ENCODE peak calls at places on chromosome 21, in nine cellular contexts. V, E, K, D, X, F, T, W and L are unnamed samples.

GRCh38 chr21:29231781-29232548 is 66.8 kb upstream of the BACH1 start:
- DNase-seq in V (no peak), E (no peak), K (no peak), D (no peak), X (no peak), F (no peak), T (no peak), W (no peak), L (no peak)

GRCh38 chr21:41678944-41679343 is 87.9 kb downstream of the RIPK4 start:
- DNase-seq in V (peak), E (peak), K (peak), D (peak), X (peak), F (peak), T (peak), W (peak), L (peak)

GRCh38 chr21:26072891-26073615 is 97.5 kb downstream of the APP start:
- DNase-seq in V (peak), E (no peak), K (no peak), D (peak), X (no peak), F (no peak), T (no peak), W (no peak), L (no peak)

GRCh38 chr21:29433366-29434059 is 134.8 kb downstream of the BACH1 start:
- DNase-seq in V (peak), E (no peak), K (no peak), D (no peak), X (no peak), F (no peak), T (no peak), W (no peak), L (no peak)

GRCh38 chr21:26169061-26169610 is 1.4 kb downstream of the APP start:
- DNase-seq in V (peak), E (no peak), K (no peak), D (peak), X (peak), F (peak), T (peak), W (no peak), L (peak)

GRCh38 chr21:33058468-33059318 is 11.2 kb upstream of the OLIG1 start:
- DNase-seq in V (no peak), E (no peak), K (no peak), D (no peak), X (no peak), F (no peak), T (no peak), W (no peak), L (no peak)

GRCh38 chr21:27722095-27722494 is 755.2 kb upstream of the ADAMTS5 start:
- DNase-seq in V (no peak), E (no peak), K (no peak), D (no peak), X (no peak), F (no peak), T (no peak), W (no peak), L (peak)

GRCh38 chr21:41537356-41537755 is 29.4 kb upstream of the TMPRSS2 start:
- DNase-seq in V (no peak), E (no peak), K (no peak), D (no peak), X (no peak), F (no peak), T (no peak), W (no peak), L (no peak)

GRCh38 chr21:15062566-15062965 is 2.2 kb downstream of the NRIP1 start:
- DNase-seq in V (peak), E (no peak), K (peak), D (peak), X (no peak), F (no peak), T (no peak), W (no peak), L (no peak)

GRCh38 chr21:31911138-31911907 is 38.5 kb downstream of the HUNK start:
- DNase-seq in V (no peak), E (no peak), K (no peak), D (peak), X (no peak), F (no peak), T (no peak), W (no peak), L (no peak)

GRCh38 chr21:33109574-33110339 is 39.8 kb downstream of the OLIG1 start:
- DNase-seq in V (no peak), E (no peak), K (peak), D (no peak), X (no peak), F (no peak), T (peak), W (peak), L (no peak)

GRCh38 chr21:25994758-25995163 is 175.8 kb downstream of the APP start:
- DNase-seq in V (no peak), E (no peak), K (no peak), D (no peak), X (no peak), F (no peak), T (no peak), W (no peak), L (no peak)

GRCh38 chr21:46626536-46627302 is 8.8 kb upstream of the PRMT2 start:
- DNase-seq in V (no peak), E (no peak), K (no peak), D (no peak), X (no peak), F (no peak), T (no peak), W (no peak), L (no peak)

GRCh38 chr21:22993822-22994574 is 1995.8 kb downstream of the NCAM2 start:
- DNase-seq in V (no peak), E (no peak), K (no peak), D (no peak), X (no peak), F (no peak), T (no peak), W (no peak), L (no peak)

GRCh38 chr21:32921632-32922230 is 104.0 kb upstream of the OLIG2 start:
- DNase-seq in V (no peak), E (no peak), K (peak), D (peak), X (no peak), F (peak), T (peak), W (peak), L (peak)

GRCh38 chr21:26394341-26394740 is 178.7 kb downstream of the CYYR1 start:
- DNase-seq in V (no peak), E (no peak), K (no peak), D (no peak), X (no peak), F (no peak), T (no peak), W (no peak), L (no peak)

GRCh38 chr21:17636711-17637110 is 24.0 kb upstream of the BTG3 start:
- DNase-seq in V (peak), E (no peak), K (no peak), D (no peak), X (no peak), F (no peak), T (no peak), W (no peak), L (no peak)

GRCh38 chr21:43957128-43957571 is 55.0 kb upstream of the TRAPPC10 start:
- DNase-seq in V (no peak), E (no peak), K (no peak), D (no peak), X (no peak), F (no peak), T (no peak), W (no peak), L (no peak)

GRCh38 chr21:22351076-22351475 is 1352.9 kb downstream of the NCAM2 start:
- DNase-seq in V (no peak), E (no peak), K (no peak), D (no peak), X (no peak), F (no peak), T (no peak), W (no peak), L (no peak)

GRCh38 chr21:36446296-36446695 is 33.6 kb downstream of the CLDN14 start:
- DNase-seq in V (peak), E (no peak), K (no peak), D (no peak), X (no peak), F (no peak), T (no peak), W (no peak), L (no peak)

GRCh38 chr21:42447182-42447581 is 43.5 kb downstream of the UBASH3A start:
- DNase-seq in V (no peak), E (no peak), K (no peak), D (no peak), X (no peak), F (no peak), T (no peak), W (no peak), L (no peak)

GRCh38 chr21:46498335-46499050 is 39.8 kb downstream of the DIP2A start:
- DNase-seq in V (no peak), E (no peak), K (no peak), D (no peak), X (no peak), F (no peak), T (no peak), W (no peak), L (no peak)

GRCh38 chr21:37700641-37701202 is 215.5 kb downstream of the KCNJ6 start:
- DNase-seq in V (peak), E (no peak), K (peak), D (peak), X (peak), F (no peak), T (peak), W (peak), L (peak)

GRCh38 chr21:27681841-27682240 is 715.0 kb upstream of the ADAMTS5 start:
- DNase-seq in V (peak), E (no peak), K (no peak), D (peak), X (no peak), F (no peak), T (no peak), W (no peak), L (no peak)

GRCh38 chr21:28781602-28782274 is 210.9 kb downstream of the LTN1 start:
- DNase-seq in V (peak), E (no peak), K (peak), D (peak), X (peak), F (no peak), T (no peak), W (no peak), L (no peak)

GRCh38 chr21:24115141-24115540 is 1492.1 kb downstream of the MRPL39 start:
- DNase-seq in V (no peak), E (no peak), K (no peak), D (no peak), X (no peak), F (no peak), T (no peak), W (no peak), L (no peak)

GRCh38 chr21:42347601-42348327 is 3.0 kb downstream of the TFF2 start:
- DNase-seq in V (no peak), E (no peak), K (no peak), D (no peak), X (no peak), F (no peak), T (no peak), W (no peak), L (no peak)

GRCh38 chr21:34670962-34671348 is 2.2 kb downstream of the CLIC6 start:
- DNase-seq in V (no peak), E (no peak), K (no peak), D (no peak), X (no peak), F (no peak), T (no peak), W (no peak), L (no peak)
- TF ChIP-seq CTCF in V (no peak), E (no peak), K (no peak), D (no peak), X (peak), F (no peak), T (peak), W (no peak), L (no peak)

GRCh38 chr21:39346671-39347327 is 2.1 kb downstream of the HMGN1 start:
- DNase-seq in V (no peak), E (no peak), K (no peak), D (no peak), X (no peak), F (no peak), T (no peak), W (no peak), L (no peak)
- TF ChIP-seq CTCF in V (no peak), E (no peak), K (no peak), D (no peak), X (no peak), F (no peak), T (no peak), W (no peak), L (no peak)

DNA sequence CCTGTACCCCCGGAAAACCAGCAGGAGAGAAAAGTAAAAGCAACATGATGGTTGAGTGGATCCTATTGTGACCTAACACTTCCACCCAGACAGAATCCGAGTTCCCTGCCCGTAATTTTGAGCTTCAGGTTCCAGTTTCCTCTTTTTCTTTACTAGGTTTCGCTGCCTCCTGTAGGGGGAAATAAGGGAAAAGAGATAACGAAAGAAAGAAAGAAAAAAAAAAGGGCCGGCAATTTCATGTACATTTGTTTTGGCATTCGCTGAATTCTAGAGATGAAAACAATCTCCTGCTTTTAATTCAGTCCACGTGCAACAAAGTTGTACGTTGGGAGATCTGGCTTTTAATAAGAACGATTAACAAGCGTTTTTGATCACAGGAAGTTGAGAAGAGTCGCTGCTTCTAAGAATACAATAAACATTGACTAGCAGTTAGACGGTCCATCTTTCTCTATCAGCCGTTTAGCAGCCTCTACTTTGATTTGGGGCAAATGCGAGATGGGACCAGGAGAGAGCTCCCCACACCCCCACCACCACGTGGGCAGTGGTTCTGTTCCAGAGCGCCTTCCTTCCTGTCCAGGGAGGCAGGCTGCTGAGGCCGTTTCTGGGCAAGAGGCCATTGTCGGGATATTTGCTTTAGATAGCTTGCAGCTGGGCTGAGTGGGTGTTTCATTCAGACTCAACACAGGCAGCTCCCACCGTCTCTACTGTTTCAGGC is 155.9 kb upstream of the RUNX1 start:
- DNase-seq in V (peak), E (peak), K (peak), D (peak), X (no peak), F (peak), T (no peak), W (no peak), L (no peak)
- TF ChIP-seq CTCF in V (peak), E (no peak), K (peak), D (peak), X (no peak), F (no peak), T (no peak), W (no peak), L (no peak)

DNA sequence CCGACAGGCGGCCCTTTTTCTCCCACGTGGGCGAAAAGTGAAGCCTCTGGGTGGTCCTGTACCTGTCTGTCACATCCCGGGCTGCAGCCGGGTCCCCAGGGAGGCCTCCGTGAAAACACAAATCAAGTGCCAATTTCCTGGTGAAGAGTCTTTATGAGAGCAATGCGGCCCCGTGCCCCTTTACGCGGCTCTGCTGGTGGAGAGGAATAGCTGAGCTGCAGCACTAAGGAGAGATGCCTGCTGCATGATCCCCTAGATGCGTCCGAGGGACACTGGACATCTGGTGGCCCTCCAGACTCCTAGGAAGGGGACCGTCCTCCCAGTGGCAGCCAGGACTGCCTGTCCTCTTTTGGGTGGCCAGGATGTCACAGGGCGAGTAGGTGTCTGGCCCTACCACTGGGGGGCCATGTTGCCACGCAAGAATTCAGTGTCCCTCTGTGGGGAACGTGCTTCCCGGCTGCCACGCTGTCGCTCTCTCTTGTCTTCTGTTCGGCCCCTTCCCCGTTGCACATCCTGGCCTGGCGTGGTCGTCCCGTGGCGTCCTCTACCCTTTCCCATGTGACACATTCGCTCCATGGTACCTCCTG is 38.7 kb downstream of the COL18A1 start:
- DNase-seq in V (no peak), E (no peak), K (no peak), D (no peak), X (no peak), F (no peak), T (peak), W (no peak), L (no peak)
- TF ChIP-seq CTCF in V (no peak), E (no peak), K (peak), D (no peak), X (no peak), F (no peak), T (no peak), W (no peak), L (no peak)